ENCODE peak calls at places on chromosome 11, in seven cellular contexts. S is heart left ventricle, E is brain microvascular endothelial cell, O is AG04450, X is PC-3, H is AG04449, Y is heart right ventricle. Q is an unnamed sample.

GRCh38 chr11:77660947-77661346 is 23.4 kb upstream of the CLNS1A start:
- DNase-seq in S (no peak), E (no peak), Y (no peak), O (no peak), H (no peak), X (no peak), Q (no peak)

GRCh38 chr11:46543564-46543963 is 50.3 kb downstream of the AMBRA1 start:
- DNase-seq in Y (no peak), X (no peak), H (no peak), S (no peak), O (no peak), E (no peak), Q (no peak)

GRCh38 chr11:107853070-107853469 is 5.5 kb downstream of the SLC35F2 start:
- DNase-seq in E (no peak), Y (no peak), X (no peak), H (no peak), S (no peak), O (no peak), Q (no peak)

GRCh38 chr11:61890536-61891330 is 612 bp downstream of the FADS3 start:
- DNase-seq in X (peak), O (no peak), S (peak), H (peak), Y (peak), E (peak), Q (peak)

GRCh38 chr11:2139118-2139490 is at the start of gene IGF2:
- DNase-seq in H (no peak), S (peak), E (no peak), O (no peak), X (no peak), Y (no peak), Q (peak)

GRCh38 chr11:64314805-64315561 is 2.4 kb downstream of the TRMT112 start:
- DNase-seq in H (no peak), Y (no peak), O (no peak), S (no peak), E (no peak), X (no peak), Q (no peak)

GRCh38 chr11:80082386-80082785 is 641.6 kb upstream of the TENM4 start:
- DNase-seq in X (no peak), H (no peak), S (no peak), Y (no peak), O (no peak), E (no peak), Q (no peak)

GRCh38 chr11:87173185-87174039 is 135.7 kb downstream of the TMEM135 start:
- DNase-seq in E (peak), H (peak), X (peak), S (no peak), Y (no peak), O (peak), Q (no peak)

GRCh38 chr11:75421035-75421602 is 11.9 kb downstream of the KLHL35 start:
- DNase-seq in S (no peak), E (no peak), X (no peak), O (no peak), Y (no peak), H (no peak), Q (no peak)

GRCh38 chr11:68009391-68010000 is 631 bp upstream of the ALDH3B1 start:
- DNase-seq in Y (no peak), O (no peak), S (no peak), H (no peak), E (peak), X (peak), Q (peak)

GRCh38 chr11:83566948-83567347 is 280.8 kb upstream of the CCDC90B start:
- DNase-seq in E (peak), Y (no peak), S (no peak), O (no peak), H (no peak), X (peak), Q (no peak)

GRCh38 chr11:129698212-129698611 is 117.4 kb upstream of the TMEM45B start:
- DNase-seq in O (no peak), H (no peak), E (no peak), Y (no peak), S (no peak), X (no peak), Q (no peak)

GRCh38 chr11:129694538-129694937 is 121.1 kb upstream of the TMEM45B start:
- DNase-seq in S (no peak), H (no peak), E (no peak), X (peak), O (no peak), Y (no peak), Q (no peak)

GRCh38 chr11:129694966-129695365 is 120.7 kb upstream of the TMEM45B start:
- DNase-seq in E (peak), H (no peak), Y (no peak), O (no peak), X (peak), S (no peak), Q (no peak)

GRCh38 chr11:129696309-129696989 is 119.2 kb upstream of the TMEM45B start:
- DNase-seq in Y (no peak), H (no peak), X (no peak), O (no peak), E (no peak), S (no peak), Q (no peak)

DNA sequence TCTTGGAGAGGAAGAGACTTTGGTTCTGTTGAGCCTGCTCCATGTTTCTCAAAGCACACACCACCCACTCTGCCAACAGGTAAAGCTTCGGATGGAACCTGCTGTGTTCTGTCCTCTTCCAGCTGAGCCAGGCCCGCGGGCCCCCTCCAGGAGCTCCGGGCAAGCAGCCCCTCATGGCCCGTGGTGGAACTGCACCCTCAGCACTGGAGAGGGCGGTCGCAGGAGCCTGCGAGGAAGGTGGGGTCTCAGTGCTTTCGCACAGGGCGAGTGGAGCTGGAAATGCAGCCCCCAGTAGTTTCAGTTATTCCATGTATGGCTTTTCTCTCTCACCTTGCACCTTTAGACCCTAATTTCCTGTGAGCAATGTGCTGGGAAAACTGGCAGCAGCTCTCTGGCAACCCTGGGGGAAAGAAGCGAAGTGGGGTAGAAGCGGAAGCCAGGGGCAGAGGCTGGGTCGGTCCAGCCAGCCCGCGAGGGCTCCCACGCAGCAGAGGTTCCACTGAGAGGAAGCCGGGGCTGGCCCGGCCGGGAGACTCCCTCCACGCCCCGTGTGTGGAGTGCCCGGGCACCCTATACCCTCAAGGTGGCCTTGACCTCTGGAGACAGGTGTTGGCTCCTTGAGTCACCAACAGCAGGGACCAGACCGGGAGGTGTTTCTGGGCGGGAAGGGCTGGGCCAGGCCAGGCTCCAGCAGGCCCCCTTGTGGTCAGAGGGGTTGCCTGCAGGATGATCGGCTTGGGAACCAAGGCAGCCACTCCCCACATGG is 119.9 kb upstream of the TMEM45B start:
- DNase-seq in S (peak), E (peak), H (no peak), O (no peak), Y (peak), X (peak), Q (peak)
- H3K4me3 ChIP-seq in S (peak), E (peak), H (peak), O (peak), Y (no peak), X (no peak), Q (peak)

GRCh38 chr11:34839969-34840368 is 76.2 kb downstream of the APIP start:
- DNase-seq in H (no peak), S (no peak), O (no peak), Y (no peak), X (no peak), E (no peak), Q (no peak)
- TF ChIP-seq CTCF in H (no peak), S (no peak), O (no peak), Y (no peak), X (no peak), E (no peak), Q (no peak)

GRCh38 chr11:1040428-1041148 is 4.1 kb upstream of the MUC6 start:
- DNase-seq in H (no peak), X (peak), Y (no peak), S (peak), O (no peak), E (no peak), Q (peak)
- H3K4me3 ChIP-seq in H (no peak), X (no peak), Y (no peak), S (no peak), O (no peak), E (no peak), Q (no peak)

DNA sequence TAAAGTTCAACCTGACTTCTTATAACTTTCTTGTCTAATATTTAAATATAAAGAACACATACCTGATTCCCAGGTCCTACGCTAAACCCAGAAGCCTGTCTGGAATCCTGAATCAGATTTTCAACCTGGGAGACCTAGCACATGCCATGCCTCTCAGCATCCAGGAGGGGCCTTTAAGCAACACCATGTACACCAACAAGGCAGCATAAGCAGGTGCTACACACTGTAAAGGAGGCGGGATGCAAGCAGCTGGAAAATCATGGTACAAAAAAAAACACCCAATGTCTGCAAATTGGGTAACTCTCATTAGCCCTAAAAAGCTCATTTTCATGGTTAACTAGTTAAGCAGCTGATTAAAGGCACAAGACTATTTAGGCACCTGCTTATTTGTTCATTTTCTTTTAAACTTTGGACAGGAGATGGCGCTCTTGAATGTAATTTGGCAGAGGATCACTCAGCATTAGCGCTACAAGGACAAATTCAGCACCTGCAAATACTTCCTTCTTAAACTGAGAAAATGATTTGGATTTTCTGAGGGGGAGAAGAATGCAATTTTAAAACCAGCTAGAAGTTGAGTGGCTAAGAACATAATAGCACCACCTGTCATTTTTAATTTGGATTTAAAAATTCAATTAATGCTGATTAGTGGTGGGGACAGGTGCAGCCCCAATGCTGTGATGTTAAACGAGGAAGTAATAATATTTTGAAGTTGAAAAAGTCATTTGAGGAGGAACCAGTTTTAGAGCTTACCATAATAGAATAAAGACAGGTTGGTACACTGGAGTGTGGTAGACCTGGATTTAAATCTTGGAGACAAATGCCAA is 104.0 kb downstream of the FAR1 start:
- DNase-seq in X (peak), E (peak), S (no peak), H (peak), O (peak), Y (peak), Q (no peak)
- TF ChIP-seq CTCF in X (peak), E (peak), S (peak), H (peak), O (peak), Y (peak), Q (peak)

DNA sequence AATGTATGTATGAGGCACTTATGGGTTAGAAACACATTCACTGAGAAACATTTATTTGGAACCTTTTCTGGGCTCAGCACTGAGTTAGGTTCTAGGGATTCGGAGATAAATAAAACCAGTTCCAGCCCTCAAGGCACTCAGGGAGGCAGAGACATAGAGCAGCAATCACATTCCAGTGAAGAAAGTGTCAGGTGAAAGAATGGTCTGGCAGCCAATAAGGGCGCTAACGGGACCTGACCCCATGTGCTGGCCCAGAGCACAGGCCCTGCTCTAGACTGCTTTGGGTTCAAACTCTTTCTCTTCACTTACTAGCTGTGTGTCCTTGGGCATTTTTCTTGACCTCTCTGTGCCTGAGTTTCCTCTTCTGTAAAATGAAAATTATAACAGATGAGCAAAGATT is 146.0 kb upstream of the SYT13 start:
- DNase-seq in H (no peak), S (no peak), E (no peak), X (no peak), Y (no peak), O (no peak), Q (no peak)
- H3K4me3 ChIP-seq in H (no peak), S (no peak), E (no peak), X (no peak), Y (no peak), O (no peak), Q (no peak)

GRCh38 chr11:90391756-90392155 is 168.9 kb upstream of the CHORDC1 start:
- DNase-seq in E (no peak), Y (no peak), O (no peak), H (no peak), X (no peak), S (no peak), Q (no peak)

GRCh38 chr11:90392692-90393091 is 169.8 kb upstream of the CHORDC1 start:
- DNase-seq in O (no peak), Y (no peak), H (no peak), E (no peak), S (no peak), X (peak), Q (no peak)
- TF ChIP-seq CTCF in O (no peak), Y (no peak), H (no peak), E (no peak), S (no peak), X (peak), Q (peak)

Q was measured in BE2C.